ENCODE peak calls at places on chromosomes 12 and 14, in five cellular contexts. V is adrenal gland, W is OCI-LY7, U is neural progenitor cell, X is mammary epithelial cell. T is an unnamed sample. For H3K36me3, the result is how much of the 10 kb centered on the place peaks cover.

GRCh38 chr14:63267171-63267570 is 51.6 kb downstream of the GPHB5 start:
- DNase-seq in V (no peak), W (no peak), U (no peak), X (no peak), T (no peak)

GRCh38 chr14:75995372-75996041 is 9.9 kb downstream of the IFT43 start:
- DNase-seq in V (no peak), W (no peak), U (no peak), X (no peak), T (no peak)

GRCh38 chr14:81211844-81212243 is 8.9 kb downstream of the GTF2A1 start:
- DNase-seq in V (peak), W (peak), U (peak), X (no peak), T (no peak)

GRCh38 chr12:19994970-19995369 is 373.4 kb upstream of the PDE3A start:
- DNase-seq in V (no peak), W (no peak), U (no peak), X (no peak), T (no peak)

GRCh38 chr12:105492591-105492990 is 162.1 kb downstream of the C12orf75 start:
- DNase-seq in V (no peak), W (no peak), U (no peak), X (no peak), T (no peak)

GRCh38 chr14:71309756-71310155 is 402.5 kb downstream of the PCNX1 start:
- DNase-seq in V (no peak), W (no peak), U (no peak), X (no peak), T (peak)

GRCh38 chr12:22230280-22230794 is 104.2 kb downstream of the ST8SIA1 start:
- DNase-seq in V (no peak), W (no peak), U (no peak), X (no peak), T (no peak)

GRCh38 chr12:113246478-113247122 is 25.3 kb downstream of the TPCN1 start:
- DNase-seq in V (no peak), W (no peak), U (no peak), X (no peak), T (no peak)

GRCh38 chr14:50659327-50659974 is 8.7 kb downstream of the SAV1 start:
- DNase-seq in V (peak), W (no peak), U (no peak), X (no peak), T (peak)

GRCh38 chr12:105740970-105741725 is 397.6 kb downstream of the NUAK1 start:
- DNase-seq in V (peak), W (no peak), U (no peak), X (no peak), T (no peak)

GRCh38 chr12:10190558-10191388 is 11.9 kb downstream of the TMEM52B start:
- DNase-seq in V (peak), W (peak), U (peak), X (peak), T (peak)

GRCh38 chr14:32588448-32589320 is 259.6 kb downstream of the AKAP6 start:
- DNase-seq in V (no peak), W (peak), U (peak), X (peak), T (peak)

GRCh38 chr14:51860836-51861583 is 598 bp downstream of the GNG2 start:
- DNase-seq in V (no peak), W (peak), U (no peak), X (no peak), T (no peak)

GRCh38 chr14:32702571-32702970 is 236.1 kb upstream of the NPAS3 start:
- DNase-seq in V (peak), W (peak), U (peak), X (peak), T (no peak)

GRCh38 chr12:122590990-122591389 is 63.9 kb downstream of the KNTC1 start:
- DNase-seq in V (no peak), W (no peak), U (no peak), X (no peak), T (no peak)

GRCh38 chr12:3920378-3921141 is 47.4 kb upstream of the PARP11 start:
- DNase-seq in V (peak), W (no peak), U (no peak), X (no peak), T (no peak)

GRCh38 chr14:75025082-75025481 is 22.4 kb downstream of the EIF2B2 start:
- DNase-seq in V (no peak), W (no peak), U (no peak), X (no peak), T (peak)

GRCh38 chr12:90253674-90254181 is 545.1 kb upstream of the ATP2B1 start:
- DNase-seq in V (peak), W (peak), U (no peak), X (peak), T (peak)

GRCh38 chr14:91365552-91365951 is 52.1 kb downstream of the CCDC88C start:
- DNase-seq in V (no peak), W (no peak), U (no peak), X (no peak), T (no peak)

GRCh38 chr12:108381793-108382436 is 42.8 kb upstream of the CMKLR1 start:
- DNase-seq in V (no peak), W (no peak), U (peak), X (no peak), T (no peak)

GRCh38 chr14:94062344-94062904 is 18.6 kb downstream of the DDX24 start:
- DNase-seq in V (no peak), W (no peak), U (no peak), X (peak), T (no peak)

GRCh38 chr14:54676822-54677708 is 110.1 kb downstream of the SAMD4A start:
- DNase-seq in V (peak), W (no peak), U (peak), X (peak), T (no peak)

GRCh38 chr14:104732355-104732804 is 8.4 kb downstream of the ADSS1 start:
- DNase-seq in V (peak), W (no peak), U (no peak), X (peak), T (peak)

GRCh38 chr12:46970636-46971035 is 108.8 kb upstream of the PCED1B start:
- DNase-seq in V (no peak), W (no peak), U (no peak), X (no peak), T (no peak)

GRCh38 chr12:90390947-90391346 is 564.0 kb downstream of the CCER1 start:
- DNase-seq in V (no peak), W (no peak), U (no peak), X (no peak), T (no peak)

GRCh38 chr12:132157733-132158409 is 13.6 kb downstream of the NOC4L start:
- DNase-seq in V (no peak), W (no peak), U (no peak), X (no peak), T (no peak)

GRCh38 chr14:100305446-100306255 is 593 bp downstream of the SLC25A29 start:
- DNase-seq in V (peak), W (peak), U (peak), X (no peak), T (no peak)

GRCh38 chr12:20368653-20369163 is 371 bp downstream of the PDE3A start:
- DNase-seq in V (no peak), W (no peak), U (peak), X (peak), T (peak)

GRCh38 chr12:54863948-54864584 is 9.8 kb downstream of the MUCL1 start:
- DNase-seq in V (no peak), W (no peak), U (no peak), X (no peak), T (no peak)

GRCh38 chr14:92577321-92577742 is 63.8 kb downstream of the RIN3 start:
- DNase-seq in V (no peak), W (no peak), U (no peak), X (no peak), T (no peak)

GRCh38 chr12:57836442-57837375 is 9.8 kb downstream of the CTDSP2 start:
- DNase-seq in V (peak), W (peak), U (peak), X (peak), T (peak)

GRCh38 chr12:104280111-104280510 is 23.4 kb upstream of the EID3 start:
- DNase-seq in V (no peak), W (no peak), U (no peak), X (no peak), T (no peak)

GRCh38 chr14:64465208-64465821 is at the start of gene AKAP5:
- DNase-seq in V (peak), W (peak), U (peak), X (no peak), T (peak)

GRCh38 chr12:93678779-93679178 is 1.6 kb downstream of the CRADD start:
- DNase-seq in V (no peak), W (no peak), U (no peak), X (no peak), T (no peak)
- H3K4me3 ChIP-seq in V (no peak), W (no peak), U (no peak), X (no peak), T (no peak)

GRCh38 chr14:60632777-60633176 is 16.5 kb downstream of the SIX1 start:
- DNase-seq in V (no peak), W (no peak), U (no peak), X (peak), T (no peak)
- H3K27ac ChIP-seq in V (no peak), W (no peak), U (no peak), X (no peak), T (no peak)

GRCh38 chr12:53410951-53411350 is 12.7 kb upstream of the AMHR2 start:
- DNase-seq in V (no peak), W (no peak), U (no peak), X (no peak), T (no peak)
- H3K36me3 ChIP-seq in V (half or more), W (half or more), U (under half), X (under half), T (under half)

DNA sequence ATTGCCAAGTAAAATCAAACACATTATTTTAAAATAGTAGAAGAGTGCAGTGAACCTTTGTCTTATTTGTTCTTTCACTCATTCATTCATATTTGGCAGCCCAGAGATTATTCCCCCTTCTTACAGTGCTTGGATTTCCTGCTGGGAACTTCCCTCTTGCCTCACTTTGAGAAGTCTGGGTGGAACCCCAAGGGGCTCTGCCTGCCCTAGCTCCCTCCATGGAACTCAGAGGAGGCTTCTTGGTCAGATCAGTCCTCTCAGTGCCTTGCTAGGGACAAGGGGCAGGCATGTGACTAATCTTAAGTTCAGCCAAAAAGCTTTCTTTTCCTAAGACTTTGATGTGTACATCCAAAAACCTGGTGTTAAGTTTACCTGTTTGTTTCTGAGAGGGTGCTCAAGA is 84.7 kb upstream of the OVCH1 start:
- DNase-seq in V (no peak), W (no peak), U (no peak), X (no peak), T (no peak)
- H3K4me3 ChIP-seq in V (no peak), W (no peak), U (no peak), X (no peak), T (no peak)

GRCh38 chr12:79559591-79559990 is 131.2 kb downstream of the PAWR start:
- DNase-seq in V (no peak), W (no peak), U (no peak), X (no peak), T (no peak)

GRCh38 chr12:79558924-79559469 is 131.8 kb downstream of the PAWR start:
- DNase-seq in V (no peak), W (no peak), U (no peak), X (no peak), T (peak)

GRCh38 chr12:79560165-79560889 is 130.4 kb downstream of the PAWR start:
- DNase-seq in V (no peak), W (no peak), U (no peak), X (no peak), T (peak)

GRCh38 chr12:79563021-79563739 is 127.6 kb downstream of the PAWR start:
- DNase-seq in V (no peak), W (no peak), U (no peak), X (no peak), T (peak)

GRCh38 chr12:79561401-79562132 is 129.2 kb downstream of the PAWR start:
- DNase-seq in V (no peak), W (no peak), U (no peak), X (no peak), T (no peak)
- H3K27ac ChIP-seq in V (no peak), W (no peak), U (no peak), X (no peak), T (no peak)

GRCh38 chr14:69643430-69644200 is 32.2 kb downstream of the SUSD6 start:
- DNase-seq in V (peak), W (no peak), U (no peak), X (peak), T (peak)
- H3K36me3 ChIP-seq in V (under half), W (half or more), U (under half), X (under half), T (under half)

GRCh38 chr14:24116111-24116809 is 1.5 kb upstream of the NRL start:
- DNase-seq in V (no peak), W (no peak), U (no peak), X (no peak), T (no peak)
- H3K4me3 ChIP-seq in V (no peak), W (peak), U (peak), X (peak), T (peak)

GRCh38 chr14:98773814-98774213 is 498.2 kb downstream of the BCL11B start:
- DNase-seq in V (no peak), W (no peak), U (no peak), X (no peak), T (no peak)
- H3K27ac ChIP-seq in V (no peak), W (no peak), U (no peak), X (no peak), T (no peak)

GRCh38 chr12:120700863-120701262 is 9.4 kb upstream of the UNC119B start:
- DNase-seq in V (no peak), W (no peak), U (no peak), X (no peak), T (no peak)
- H3K36me3 ChIP-seq in V (half or more), W (half or more), U (under half), X (under half), T (under half)